ENCODE peak calls at places on chromosomes 2 and 18, in ten cellular contexts. O is A549, K is HepG2, E is Peyer's patch, P is uterus, Y is IMR-90, D is sigmoid colon, X is heart left ventricle, L is body of pancreas, Z is endothelial cell of umbilical vein. G is an unnamed sample.

GRCh38 chr18:12726774-12727550 is 24.1 kb downstream of the PSMG2 start:
- DNase-seq in K (peak), D (no peak), Y (peak), X (peak), E (no peak), O (peak), Z (peak), L (peak), P (peak), G (peak)

GRCh38 chr2:88069117-88069516 is 1.5 kb downstream of the SMYD1 start:
- DNase-seq in P (no peak), X (no peak), O (no peak), Z (no peak), D (no peak), K (no peak), E (no peak), Y (no peak), L (no peak), G (no peak)

GRCh38 chr2:96949153-96949520 is 37.2 kb downstream of the FAM178B start:
- DNase-seq in K (no peak), L (no peak), Z (no peak), O (no peak), E (no peak), D (no peak), P (no peak), X (no peak), Y (no peak), G (no peak)

GRCh38 chr2:231483398-231484329 is 19.4 kb upstream of the NCL start:
- DNase-seq in O (no peak), X (peak), Z (peak), P (peak), E (no peak), L (no peak), D (peak), K (no peak), Y (no peak), G (peak)

GRCh38 chr18:44803019-44803650 is 122.4 kb downstream of the SETBP1 start:
- DNase-seq in Z (no peak), X (no peak), D (peak), Y (peak), O (no peak), L (peak), E (peak), K (peak), P (peak), G (peak)

GRCh38 chr2:54805255-54805654 is 81.8 kb downstream of the EML6 start:
- DNase-seq in P (no peak), Z (no peak), D (no peak), L (no peak), E (no peak), O (no peak), K (no peak), Y (no peak), X (no peak), G (no peak)

GRCh38 chr2:120454993-120455789 is 109.3 kb downstream of the INHBB start:
- DNase-seq in D (no peak), L (no peak), Y (peak), E (no peak), K (no peak), O (no peak), Z (no peak), P (no peak), X (no peak), G (no peak)

GRCh38 chr18:79384834-79385233 is 10.9 kb upstream of the NFATC1 start:
- DNase-seq in O (no peak), Y (no peak), K (no peak), E (no peak), D (no peak), X (no peak), Z (no peak), L (no peak), P (no peak), G (no peak)

GRCh38 chr2:203887680-203888079 is 20.1 kb downstream of the CTLA4 start:
- DNase-seq in P (no peak), Z (peak), Y (no peak), L (no peak), D (no peak), K (no peak), E (no peak), X (no peak), O (no peak), G (no peak)

DNA sequence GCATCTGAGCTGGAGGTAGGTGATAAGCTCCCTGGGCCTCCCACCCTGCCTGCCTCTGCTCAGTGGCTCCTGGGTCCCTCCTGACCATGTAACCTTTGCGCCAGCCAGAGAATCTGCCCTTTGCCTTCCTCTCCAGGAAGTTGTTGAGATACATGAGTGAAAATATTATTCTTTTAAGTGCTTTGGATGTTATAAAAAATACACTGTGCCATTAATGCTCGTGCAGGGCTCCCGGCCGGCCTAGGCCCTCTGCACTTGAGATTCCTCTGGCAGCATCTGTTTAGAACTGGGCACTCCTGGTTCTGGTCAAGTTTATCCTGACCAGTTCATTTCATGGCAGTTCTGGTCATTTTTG is 18.8 kb downstream of the AGAP1 start:
- DNase-seq in P (no peak), O (no peak), Y (no peak), K (no peak), D (no peak), Z (no peak), L (no peak), E (peak), X (no peak), G (no peak)
- H3K27ac ChIP-seq in P (no peak), O (no peak), Y (no peak), K (peak), D (no peak), Z (no peak), L (no peak), E (peak), X (no peak), G (no peak)

GRCh38 chr2:152200562-152201465 is 25.3 kb upstream of the STAM2 start:
- DNase-seq in K (peak), D (peak), L (peak), Y (peak), P (peak), E (peak), Z (peak), X (peak), O (peak), G (peak)
- TF ChIP-seq POLR2A in K (no peak), D (no peak), L (no peak), Y (peak), P (peak), E (no peak), Z (peak), X (peak), O (no peak), G (no peak)

GRCh38 chr2:222922019-222922800 is 61.4 kb downstream of the ACSL3 start:
- DNase-seq in K (no peak), Y (no peak), L (no peak), X (no peak), P (no peak), Z (no peak), O (no peak), E (no peak), D (no peak), G (no peak)

GRCh38 chr2:222927600-222927999 is 66.8 kb downstream of the ACSL3 start:
- DNase-seq in Y (no peak), P (no peak), E (no peak), X (no peak), O (no peak), K (no peak), Z (peak), L (no peak), D (no peak), G (no peak)

GRCh38 chr2:222928335-222928734 is 67.5 kb downstream of the ACSL3 start:
- DNase-seq in X (no peak), Y (no peak), P (no peak), D (no peak), Z (no peak), K (no peak), E (no peak), L (no peak), O (no peak), G (no peak)

GRCh38 chr2:222930862-222931261 is 70.0 kb downstream of the ACSL3 start:
- DNase-seq in Z (peak), X (no peak), O (no peak), P (no peak), Y (peak), L (no peak), K (no peak), E (no peak), D (no peak), G (no peak)

GRCh38 chr2:222926915-222927314 is 66.1 kb downstream of the ACSL3 start:
- DNase-seq in D (no peak), P (no peak), X (no peak), L (no peak), Z (no peak), E (no peak), O (no peak), K (no peak), Y (no peak), G (no peak)
- H3K27ac ChIP-seq in D (no peak), P (no peak), X (no peak), L (no peak), Z (no peak), E (no peak), O (no peak), K (no peak), Y (no peak), G (no peak)

GRCh38 chr2:64453710-64454315 is at the start of gene LGALSL:
- DNase-seq in Z (peak), P (no peak), X (peak), Y (peak), L (peak), D (peak), K (peak), E (peak), O (peak), G (peak)
- TF ChIP-seq POLR2A in Z (no peak), P (peak), X (peak), Y (no peak), L (peak), D (peak), K (peak), E (peak), O (no peak), G (peak)

GRCh38 chr2:168156661-168157060 is 90.7 kb downstream of the STK39 start:
- DNase-seq in Y (peak), Z (no peak), L (no peak), O (no peak), E (no peak), X (peak), P (peak), D (no peak), K (no peak), G (no peak)
- H3K27ac ChIP-seq in Y (no peak), Z (no peak), L (no peak), O (no peak), E (no peak), X (peak), P (peak), D (no peak), K (no peak), G (no peak)

DNA sequence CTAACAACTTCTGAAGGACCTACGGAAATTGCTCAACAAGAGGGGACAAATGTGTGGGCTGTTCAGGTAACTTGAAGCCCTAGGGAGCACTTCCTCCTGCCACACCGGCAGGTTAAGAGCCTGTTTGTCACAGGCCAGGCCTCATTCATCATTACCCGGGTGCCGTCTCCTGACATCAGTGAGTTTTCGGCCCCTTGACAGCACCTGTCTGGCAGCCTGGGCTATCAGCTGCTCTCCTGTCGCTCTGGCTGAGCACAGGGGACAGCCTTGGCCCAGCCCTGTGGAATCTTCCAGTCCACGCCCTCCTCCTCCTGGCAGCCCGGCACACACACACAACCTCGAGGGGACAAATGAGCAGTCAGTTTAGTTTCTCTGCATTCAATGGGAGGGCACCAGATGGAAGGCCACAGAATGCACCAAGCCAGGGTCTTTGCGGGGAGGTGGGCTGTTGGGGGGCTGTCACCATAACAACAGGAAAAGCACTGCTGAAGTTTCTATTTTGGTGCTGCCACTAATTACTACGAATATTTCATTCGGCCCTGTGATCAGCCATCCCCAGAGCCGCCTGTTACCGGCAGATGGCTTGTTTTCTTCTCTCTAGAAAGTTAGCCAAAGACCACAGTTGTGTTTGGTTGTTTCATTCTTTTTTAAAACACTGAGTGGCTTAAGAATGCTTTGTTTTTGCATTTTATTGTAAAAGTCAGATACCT is 190.0 kb upstream of the NDUFV2 start:
- DNase-seq in L (peak), E (peak), O (no peak), D (no peak), K (no peak), Z (no peak), X (no peak), P (no peak), Y (no peak), G (no peak)
- TF ChIP-seq POLR2A in L (no peak), E (no peak), O (no peak), D (no peak), K (no peak), Z (no peak), X (no peak), P (no peak), Y (no peak), G (no peak)

GRCh38 chr2:172380436-172381274 is 46.7 kb upstream of the ITGA6 start:
- DNase-seq in E (no peak), X (no peak), Z (peak), Y (no peak), P (no peak), K (peak), O (no peak), L (no peak), D (no peak), G (no peak)
- H3K27ac ChIP-seq in E (no peak), X (no peak), Z (no peak), Y (no peak), P (peak), K (no peak), O (no peak), L (no peak), D (no peak), G (no peak)

G was measured in ovary.